ENCODE peak calls at places on chromosomes 7 and 10, in six cellular contexts. I is epithelial cell of prostate, W is cardiac muscle cell, M is right lobe of liver, Q is upper lobe of right lung, R is Peyer's patch. N is an unnamed sample.

GRCh38 chr10:123129553-123130271 is 6.1 kb upstream of the HMX3 start:
- DNase-seq in I (no peak), Q (no peak), M (no peak), W (no peak), R (no peak), N (no peak)

GRCh38 chr7:137462074-137462715 is 118.7 kb upstream of the PTN start:
- DNase-seq in Q (no peak), M (no peak), R (no peak), W (peak; percentile 21), I (no peak), N (no peak)

GRCh38 chr10:29141761-29142160 is 147.1 kb upstream of the LYZL1 start:
- DNase-seq in Q (no peak), W (peak; percentile 56), M (no peak), R (no peak), I (no peak), N (no peak)

GRCh38 chr7:21927693-21928092 is 18.0 kb downstream of the CDCA7L start:
- DNase-seq in I (no peak), W (no peak), M (no peak), Q (no peak), R (no peak), N (no peak)

GRCh38 chr10:56123247-56123646 is 237.8 kb downstream of the ZWINT start:
- DNase-seq in W (no peak), I (no peak), Q (no peak), M (no peak), R (no peak), N (no peak)

GRCh38 chr10:109784236-109784635 is 139.1 kb downstream of the XPNPEP1 start:
- DNase-seq in I (no peak), M (no peak), R (no peak), Q (no peak), W (peak; percentile 2), N (no peak)

GRCh38 chr7:94348142-94348541 is 46.6 kb upstream of the COL1A2 start:
- DNase-seq in Q (no peak), M (no peak), R (no peak), I (no peak), W (peak; percentile 94), N (no peak)

GRCh38 chr7:14351167-14351566 is 361.7 kb upstream of the ETV1 start:
- DNase-seq in W (no peak), I (no peak), R (no peak), Q (no peak), M (no peak), N (no peak)

GRCh38 chr10:88983206-88983605 is 7.4 kb upstream of the FAS start:
- DNase-seq in I (no peak), W (peak; percentile 65), R (no peak), M (no peak), Q (no peak), N (no peak)
- H3K27ac ChIP-seq in I (no peak overlapping the region), W (no peak overlapping the region), R (no peak overlapping the region), M (no peak overlapping the region), Q (no peak overlapping the region), N (no peak overlapping the region)

GRCh38 chr7:55121249-55121648 is 102.4 kb downstream of the EGFR start:
- DNase-seq in W (no peak), R (no peak), I (no peak), M (no peak), Q (no peak), N (no peak)

GRCh38 chr7:55118426-55118825 is 99.6 kb downstream of the EGFR start:
- DNase-seq in M (no peak), I (no peak), W (no peak), R (no peak), Q (no peak), N (no peak)

GRCh38 chr7:55120501-55121198 is 101.8 kb downstream of the EGFR start:
- DNase-seq in M (no peak), Q (no peak), W (peak; percentile 88), R (no peak), I (peak; percentile 40), N (peak; percentile 54)

GRCh38 chr7:55119571-55119970 is 100.8 kb downstream of the EGFR start:
- DNase-seq in M (no peak), I (no peak), W (no peak), R (no peak), Q (no peak), N (no peak)

DNA sequence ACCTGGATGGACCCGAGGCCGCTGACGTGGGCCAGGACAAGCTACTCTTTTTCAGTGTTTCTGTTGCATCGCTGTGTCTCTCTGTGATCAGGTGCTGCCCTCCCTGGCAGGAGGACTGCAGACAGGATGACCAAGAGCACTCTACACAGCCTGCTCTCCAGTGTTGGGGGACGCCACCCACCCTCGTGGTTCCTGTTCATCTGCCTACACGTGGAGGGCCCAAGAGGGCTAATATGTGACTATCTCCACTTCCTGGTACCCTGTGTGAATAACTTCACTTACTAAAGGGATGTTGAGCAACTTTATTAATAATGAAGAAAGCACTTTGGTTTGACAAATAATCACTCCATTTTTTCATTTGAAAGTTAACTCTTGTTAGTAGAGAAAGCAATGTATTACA is 101.3 kb downstream of the EGFR start:
- DNase-seq in M (no peak), W (no peak), I (no peak), Q (no peak), R (no peak), N (no peak)
- H3K27ac ChIP-seq in M (peak overlapping the region; percentile 43), W (no peak overlapping the region), I (peak overlapping the region; percentile 82), Q (peak overlapping the region; percentile 12), R (no peak overlapping the region), N (peak overlapping the region; percentile 75)

GRCh38 chr10:103851261-103851660 is 4.1 kb downstream of the SH3PXD2A start:
- DNase-seq in I (no peak), W (no peak), R (no peak), Q (no peak), M (no peak), N (no peak)
- H3K27ac ChIP-seq in I (peak overlapping the region; percentile 94), W (no peak overlapping the region), R (peak overlapping the region; percentile 3), Q (no peak overlapping the region), M (no peak overlapping the region), N (peak overlapping the region; percentile 91)

DNA sequence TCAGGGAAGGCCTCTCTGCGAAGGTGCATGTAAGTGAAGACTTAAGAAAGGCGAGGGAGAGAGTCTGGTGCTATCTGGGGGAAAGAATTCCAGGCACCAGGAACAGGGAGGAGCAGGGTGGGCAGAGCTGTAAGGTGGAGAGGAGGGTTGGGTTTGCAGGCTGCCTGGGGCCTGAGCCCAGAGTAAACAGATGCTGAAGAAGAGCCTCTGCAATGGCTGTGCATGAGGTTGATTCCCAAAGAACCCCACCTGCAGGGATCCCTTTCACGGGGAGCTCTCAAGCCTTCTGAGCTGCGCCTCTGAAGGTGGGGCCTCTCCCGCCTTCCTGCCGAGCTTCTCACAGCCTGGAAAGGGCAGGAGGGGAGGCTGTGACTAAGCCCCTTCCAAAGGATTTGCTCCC is 115.1 kb downstream of the RNF216 start:
- DNase-seq in I (no peak), W (no peak), R (no peak), M (no peak), Q (no peak), N (no peak)
- H3K27ac ChIP-seq in I (no peak overlapping the region), W (peak overlapping the region; percentile 49), R (no peak overlapping the region), M (no peak overlapping the region), Q (no peak overlapping the region), N (peak overlapping the region; percentile 36)

DNA sequence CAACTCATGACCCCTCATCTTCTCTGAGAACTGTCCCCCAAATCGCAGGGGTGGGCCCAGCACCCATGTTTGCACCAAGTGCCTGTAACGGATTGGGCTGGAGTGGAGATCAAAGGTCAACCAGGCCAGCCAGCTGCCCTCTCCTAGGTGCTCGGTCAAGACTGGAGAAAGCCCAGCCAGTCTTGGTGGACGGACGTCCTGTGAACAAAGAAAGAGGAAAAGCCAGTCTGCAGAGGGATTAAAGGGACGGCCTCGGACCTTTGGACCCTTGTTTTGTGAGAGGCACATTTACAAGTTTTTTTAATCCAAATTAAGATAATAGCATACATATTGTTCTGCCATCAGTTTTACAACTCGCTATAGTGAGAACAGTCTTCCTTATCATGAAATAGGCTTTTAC is 31.7 kb upstream of the GALNTL5 start:
- DNase-seq in R (peak; percentile 60), W (no peak), M (no peak), Q (no peak), I (no peak), N (no peak)
- H3K27ac ChIP-seq in R (no peak overlapping the region), W (no peak overlapping the region), M (peak overlapping the region; percentile 73), Q (peak overlapping the region; percentile 68), I (no peak overlapping the region), N (no peak overlapping the region)

GRCh38 chr7:117674617-117675016 is 194.8 kb downstream of the CFTR start:
- DNase-seq in M (no peak), I (no peak), W (no peak), R (no peak), Q (no peak), N (no peak)
- H3K27ac ChIP-seq in M (no peak overlapping the region), I (no peak overlapping the region), W (no peak overlapping the region), R (no peak overlapping the region), Q (no peak overlapping the region), N (no peak overlapping the region)

GRCh38 chr7:92750961-92751360 is 85.4 kb downstream of the CDK6 start:
- DNase-seq in W (no peak), I (no peak), M (no peak), Q (no peak), R (no peak), N (no peak)
- H3K27ac ChIP-seq in W (no peak overlapping the region), I (peak overlapping the region; percentile 96), M (no peak overlapping the region), Q (no peak overlapping the region), R (no peak overlapping the region), N (no peak overlapping the region)